ENCODE peak calls at places on chromosomes 4 and X, in four cellular contexts. O is A549, T is HepG2, D is K562. B is an unnamed sample.

GRCh38 chrX:35090801-35091200 is 148.2 kb downstream of the FAM47B start:
- DNase-seq in D (no peak), T (no peak), O (no peak), B (no peak)

GRCh38 chr4:113347245-113347644 is 297.8 kb downstream of the ANK2 start:
- DNase-seq in T (no peak), D (no peak), O (no peak), B (no peak)

GRCh38 chr4:140626982-140627381 is 58.2 kb upstream of the UCP1 start:
- DNase-seq in O (no peak), D (no peak), T (no peak), B (no peak)

GRCh38 chr4:2924286-2924685 is 38.9 kb downstream of the NOP14 start:
- DNase-seq in O (no peak), T (no peak), D (no peak), B (no peak)

GRCh38 chrX:148588649-148589310 is 88.4 kb downstream of the AFF2 start:
- DNase-seq in O (no peak), D (no peak), T (no peak), B (no peak)

GRCh38 chr4:78059524-78059889 is 2.4 kb downstream of the FRAS1 start:
- DNase-seq in T (peak; percentile 87), O (peak; percentile 57), D (peak; percentile 58), B (peak; percentile 75)

GRCh38 chrX:110173192-110174175 is 144.4 kb downstream of the AMMECR1 start:
- DNase-seq in O (peak; percentile 55), T (no peak), D (no peak), B (no peak)

GRCh38 chr4:142363686-142364085 is 482.4 kb downstream of the INPP4B start:
- DNase-seq in O (no peak), D (no peak), T (no peak), B (no peak)

GRCh38 chr4:108199881-108200280 is 31.1 kb upstream of the LEF1 start:
- DNase-seq in D (no peak), T (no peak), O (no peak), B (no peak)

GRCh38 chr4:25144870-25145481 is 15.3 kb downstream of the SEPSECS start:
- DNase-seq in D (peak; percentile 26), O (peak; percentile 28), T (no peak), B (no peak)
- TF ChIP-seq NR3C1 in D (no peak), O (no peak), T (no peak), B (no peak)

DNA sequence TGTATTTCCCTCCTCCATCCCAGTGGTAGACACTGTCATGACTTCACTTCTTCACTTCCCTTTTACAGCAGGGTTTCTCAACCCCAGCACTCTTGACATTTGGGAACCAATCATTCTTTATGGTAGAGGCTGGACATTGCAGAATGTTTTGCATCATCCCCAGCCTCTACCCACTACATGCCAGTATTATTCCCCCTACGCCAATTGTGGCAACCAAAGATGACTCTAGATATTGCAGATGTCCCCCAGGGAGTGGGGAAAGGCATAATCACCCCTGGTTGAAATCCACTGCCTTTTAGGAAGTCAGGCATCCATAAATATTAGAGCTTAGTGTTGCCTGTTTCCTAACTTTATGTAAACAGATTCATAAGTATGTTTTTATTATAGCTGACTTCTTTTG is 138.6 kb downstream of the AMELX start:
- DNase-seq in T (no peak), D (no peak), O (no peak), B (no peak)
- TF ChIP-seq ESRRA in T (no peak), D (no peak), O (no peak), B (no peak)

GRCh38 chr4:186669735-186670134 is 53.9 kb downstream of the FAT1 start:
- DNase-seq in T (no peak), O (no peak), D (no peak), B (no peak)

GRCh38 chr4:186666750-186667149 is 56.9 kb downstream of the FAT1 start:
- DNase-seq in T (no peak), D (no peak), O (no peak), B (no peak)

GRCh38 chr4:186666252-186666651 is 57.4 kb downstream of the FAT1 start:
- DNase-seq in T (no peak), D (no peak), O (no peak), B (no peak)

DNA sequence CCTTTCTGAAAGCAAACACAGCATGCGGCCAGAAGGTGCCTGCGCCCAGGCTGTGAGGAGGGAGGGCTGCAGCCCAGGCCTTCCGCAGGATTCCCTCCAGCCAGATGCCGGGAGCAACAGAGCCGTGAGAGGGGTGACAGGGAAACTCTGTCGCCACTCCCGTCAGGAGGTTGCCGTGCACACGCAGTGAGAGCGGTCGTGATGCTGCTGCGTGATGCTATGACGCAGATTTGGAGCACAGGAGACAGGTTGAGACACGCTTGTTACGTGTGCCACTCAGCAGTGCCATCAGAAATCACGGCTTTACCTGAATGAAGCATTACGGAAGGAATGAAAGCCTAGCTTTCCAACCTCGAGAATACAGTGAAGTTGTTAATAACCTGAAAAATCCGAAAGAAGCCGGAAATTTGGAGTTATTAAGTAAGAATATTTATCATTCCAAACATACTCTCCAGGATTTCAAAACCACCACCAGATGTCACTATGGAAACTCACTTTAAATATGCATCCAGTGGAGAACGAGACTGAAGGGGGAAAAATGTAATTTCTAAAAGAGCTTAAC is 54.4 kb downstream of the FAT1 start:
- DNase-seq in O (no peak), D (no peak), T (peak; percentile 50), B (peak; percentile 61)
- TF ChIP-seq NR3C1 in O (no peak), D (no peak), T (no peak), B (no peak)

GRCh38 chr4:39324897-39325613 is 41.1 kb downstream of the RFC1 start:
- DNase-seq in D (no peak), T (peak; percentile 68), O (no peak), B (no peak)
- TF ChIP-seq ESRRA in D (no peak), T (no peak), O (no peak), B (no peak)

GRCh38 chrX:154791467-154791866 is 13.8 kb downstream of the MPP1 start:
- DNase-seq in O (no peak), D (no peak), T (no peak), B (no peak)

GRCh38 chrX:154791951-154792350 is 13.3 kb downstream of the MPP1 start:
- DNase-seq in D (no peak), T (no peak), O (no peak), B (no peak)

GRCh38 chrX:154797006-154797405 is 8.3 kb downstream of the MPP1 start:
- DNase-seq in T (no peak), O (no peak), D (no peak), B (no peak)

GRCh38 chrX:154793084-154793483 is 12.2 kb downstream of the MPP1 start:
- DNase-seq in D (no peak), O (no peak), T (peak; percentile 17), B (no peak)
- TF ChIP-seq NR3C1 in D (no peak), O (no peak), T (no peak), B (no peak)

GRCh38 chr4:167000141-167000852 is 234.0 kb downstream of the SPOCK3 start:
- DNase-seq in O (no peak), T (no peak), D (no peak), B (no peak)
- TF ChIP-seq ESRRA in O (no peak), T (no peak), D (no peak), B (no peak)

GRCh38 chr4:138398297-138398696 is 156.1 kb upstream of the SLC7A11 start:
- DNase-seq in T (peak; percentile 49), O (no peak), D (no peak), B (no peak)

GRCh38 chr4:138400528-138400927 is 158.4 kb upstream of the SLC7A11 start:
- DNase-seq in D (no peak), O (no peak), T (no peak), B (no peak)

GRCh38 chr4:138399041-138399440 is 156.9 kb upstream of the SLC7A11 start:
- DNase-seq in T (no peak), D (no peak), O (no peak), B (no peak)

GRCh38 chr4:138404801-138405200 is 162.7 kb upstream of the SLC7A11 start:
- DNase-seq in T (no peak), O (no peak), D (no peak), B (no peak)

DNA sequence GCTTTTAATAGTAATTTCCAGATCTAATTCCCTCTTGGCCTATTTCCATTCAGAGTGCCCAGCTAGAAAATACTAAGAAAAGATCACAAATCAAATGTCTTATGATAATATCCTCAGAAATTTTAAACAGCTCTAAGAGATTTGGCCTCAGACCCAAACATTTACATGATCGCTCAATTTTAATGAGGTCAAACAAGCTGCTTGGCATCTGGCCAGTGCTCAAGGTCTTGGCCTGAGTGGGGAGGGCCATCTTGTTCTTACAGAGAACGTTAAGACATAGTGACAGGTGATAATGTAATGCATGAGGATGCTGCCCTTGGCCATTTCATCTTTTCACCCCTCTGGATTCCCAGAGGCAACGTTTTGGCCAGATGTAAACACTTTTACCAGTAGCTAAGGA is 159.2 kb upstream of the SLC7A11 start:
- DNase-seq in T (no peak), O (no peak), D (no peak), B (no peak)
- TF ChIP-seq NR3C1 in T (no peak), O (no peak), D (no peak), B (no peak)

GRCh38 chr4:180041576-180041975 is 2201.6 kb upstream of the TENM3 start:
- DNase-seq in O (no peak), T (peak; percentile 41), D (no peak), B (no peak)
- TF ChIP-seq ESRRA in O (no peak), T (no peak), D (no peak), B (no peak)

GRCh38 chr4:184689681-184690080 is 40.1 kb downstream of the PRIMPOL start:
- DNase-seq in T (no peak), O (no peak), D (no peak), B (no peak)

GRCh38 chr4:184684491-184685189 is 35.1 kb downstream of the PRIMPOL start:
- DNase-seq in D (peak; percentile 91), T (no peak), O (no peak), B (no peak)

GRCh38 chr4:184693056-184693455 is 40.8 kb downstream of the CENPU start:
- DNase-seq in T (no peak), O (no peak), D (no peak), B (no peak)

DNA sequence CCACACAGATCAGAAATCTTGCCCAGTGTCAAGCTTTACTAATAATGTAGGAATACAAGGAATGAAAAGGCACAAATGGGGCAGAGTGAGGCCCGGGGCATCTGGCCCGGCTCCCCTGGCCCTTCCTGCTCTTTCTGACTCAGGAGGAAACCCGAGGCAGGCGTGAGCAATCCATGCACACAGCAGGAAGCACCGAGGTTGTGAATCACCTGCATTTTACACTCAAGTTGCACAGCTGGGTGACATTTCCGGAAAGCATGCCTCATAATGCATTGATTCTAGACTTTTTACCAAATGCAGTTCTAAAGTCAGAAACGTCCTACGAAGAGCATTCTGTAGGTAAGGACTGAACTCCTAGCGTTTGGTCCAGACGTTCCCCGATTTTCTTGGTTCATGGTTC is 38.9 kb downstream of the PRIMPOL start:
- DNase-seq in T (no peak), O (peak; percentile 38), D (no peak), B (peak; percentile 38)
- TF ChIP-seq NR3C1 in T (no peak), O (no peak), D (no peak), B (no peak)

DNA sequence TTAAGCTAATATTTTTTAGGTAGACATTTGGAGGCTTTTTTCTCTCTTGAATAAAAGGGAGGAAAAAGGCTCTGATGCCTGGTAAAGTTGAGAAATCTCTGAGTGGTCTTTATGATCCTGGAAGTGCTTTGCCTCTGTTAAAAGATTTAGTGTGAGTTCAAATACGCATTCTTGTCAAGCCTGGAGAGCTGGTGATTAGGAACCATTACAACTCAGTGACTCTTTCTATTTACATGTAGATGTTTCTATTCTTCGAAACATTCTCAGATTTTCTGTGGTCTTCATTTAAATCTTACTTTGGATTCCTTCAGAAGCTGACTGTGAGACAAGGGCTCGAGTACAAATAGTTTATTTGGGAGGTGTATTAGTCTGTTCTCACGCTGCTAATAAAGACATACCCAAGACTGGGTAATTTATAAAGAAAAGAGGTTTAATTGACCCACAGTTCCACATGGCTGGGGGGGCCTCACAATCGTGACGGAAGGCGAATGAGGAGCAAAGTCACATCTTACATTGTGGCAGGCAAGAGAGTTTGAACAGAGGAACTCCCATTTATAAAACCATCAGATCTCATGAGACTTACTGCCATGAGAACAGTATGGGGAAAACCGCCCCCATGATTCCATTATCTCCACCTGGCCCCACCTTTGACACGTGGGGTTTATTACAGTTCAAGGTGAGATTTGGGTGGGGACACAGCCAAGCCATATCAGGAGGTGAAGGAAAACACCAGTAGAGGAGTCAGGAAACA is 143.7 kb upstream of the MED14 start:
- DNase-seq in D (no peak), O (no peak), T (no peak), B (no peak)
- TF ChIP-seq ESRRA in D (no peak), O (no peak), T (no peak), B (no peak)